ENCODE peak calls at places on chromosomes 2 and 18, in nine cellular contexts. N is pancreas; W is PC-9; Y is AG10803; G is psoas muscle; O is CD8-positive, alpha-beta memory T cell; F is A172; R is progenitor cell of endocrine pancreas; M is Ammon's horn. P is an unnamed sample.

GRCh38 chr2:239803102-239803763 is 221.9 kb downstream of the NDUFA10 start:
- DNase-seq in O (no peak), G (no peak), Y (no peak), M (no peak), W (no peak), R (no peak), N (no peak), F (no peak), P (no peak)

GRCh38 chr2:159130302-159130701 is 156.2 kb downstream of the WDSUB1 start:
- DNase-seq in W (no peak), N (no peak), G (no peak), O (no peak), R (no peak), F (no peak), M (no peak), Y (no peak), P (no peak)

GRCh38 chr2:11505652-11506610 is 27.9 kb upstream of the GREB1 start:
- DNase-seq in O (no peak), F (peak; percentile 75), M (no peak), R (no peak), G (no peak), W (peak; percentile 75), Y (no peak), N (peak; percentile 27), P (no peak)

GRCh38 chr2:119644186-119644585 is 34.8 kb upstream of the TMEM177 start:
- DNase-seq in W (no peak), N (no peak), F (peak; percentile 39), Y (no peak), G (no peak), R (no peak), M (no peak), O (no peak), P (no peak)

GRCh38 chr2:150528861-150529801 is 41.7 kb upstream of the RND3 start:
- DNase-seq in O (no peak), F (peak; percentile 84), N (no peak), W (peak; percentile 91), R (no peak), Y (peak; percentile 94), M (no peak), G (no peak), P (no peak)

GRCh38 chr2:233210843-233211600 is 40.5 kb upstream of the ATG16L1 start:
- DNase-seq in G (peak; percentile 77), F (peak; percentile 94), O (no peak), W (peak; percentile 92), N (peak; percentile 66), Y (peak; percentile 92), R (no peak), M (peak; percentile 20), P (peak; percentile 91)

GRCh38 chr2:25831744-25832449 is 46.4 kb downstream of the ASXL2 start:
- DNase-seq in F (no peak), R (no peak), Y (no peak), M (no peak), G (no peak), N (no peak), W (no peak), O (no peak), P (no peak)

GRCh38 chr2:227804970-227805369 is 8.7 kb upstream of the CCL20 start:
- DNase-seq in M (no peak), W (no peak), F (no peak), N (no peak), G (no peak), O (no peak), R (no peak), Y (no peak), P (no peak)

GRCh38 chr2:98541906-98542305 is 66.4 kb downstream of the COA5 start:
- DNase-seq in N (no peak), M (no peak), F (no peak), R (no peak), Y (no peak), W (no peak), O (no peak), G (no peak), P (no peak)

GRCh38 chr2:53755022-53755630 is 12.5 kb upstream of the CHAC2 start:
- DNase-seq in Y (peak; percentile 55), M (no peak), R (no peak), G (peak; percentile 57), W (peak; percentile 43), O (no peak), N (no peak), F (no peak), P (peak; percentile 69)

GRCh38 chr18:10533111-10533510 is 7.3 kb downstream of the NAPG start:
- DNase-seq in M (no peak), W (no peak), G (no peak), Y (no peak), O (no peak), R (no peak), N (no peak), F (no peak), P (no peak)

GRCh38 chr2:209817818-209818420 is 46.3 kb downstream of the UNC80 start:
- DNase-seq in M (no peak), Y (no peak), W (no peak), F (no peak), G (no peak), R (no peak), N (no peak), O (no peak), P (no peak)

P was measured in left lung.